ENCODE peak calls at places on chromosome 16, in eight cellular contexts. Z is HL-60, X is A673, G is left ventricle myocardium inferior, W is keratinocyte, L is cardiac fibroblast, J is HCT116, M is ovary. T is an unnamed sample.

GRCh38 chr16:54654429-54654828 is 276.2 kb upstream of the IRX5 start:
- DNase-seq in L (no peak), Z (no peak), J (no peak), X (peak), M (no peak), G (no peak), W (no peak), T (no peak)

GRCh38 chr16:66264311-66265105 is 102.0 kb upstream of the CDH5 start:
- DNase-seq in W (no peak), L (no peak), G (no peak), J (no peak), X (no peak), Z (no peak), M (no peak), T (no peak)

GRCh38 chr16:58695368-58695767 is 10.8 kb upstream of the SLC38A7 start:
- DNase-seq in W (no peak), Z (no peak), J (no peak), G (no peak), X (no peak), M (no peak), L (no peak), T (no peak)

GRCh38 chr16:82701302-82702022 is 74.7 kb downstream of the CDH13 start:
- DNase-seq in M (no peak), X (peak), W (no peak), L (peak), Z (no peak), J (no peak), G (no peak), T (no peak)

GRCh38 chr16:68784226-68784625 is 47.1 kb downstream of the CDH1 start:
- DNase-seq in M (no peak), Z (no peak), J (no peak), G (no peak), X (no peak), W (no peak), L (no peak), T (no peak)

GRCh38 chr16:2341456-2342447 is 1.2 kb upstream of the ABCA3 start:
- DNase-seq in J (no peak), L (no peak), M (peak), W (no peak), G (peak), X (no peak), Z (no peak), T (no peak)

GRCh38 chr16:23342083-23342640 is 40.1 kb downstream of the SCNN1B start:
- DNase-seq in J (no peak), X (no peak), G (no peak), M (no peak), L (no peak), W (no peak), Z (no peak), T (no peak)

GRCh38 chr16:22736791-22737190 is 77.2 kb upstream of the HS3ST2 start:
- DNase-seq in G (no peak), J (no peak), W (no peak), L (no peak), X (no peak), M (no peak), Z (no peak), T (no peak)

GRCh38 chr16:14629612-14629918 is 495 bp downstream of the PARN start:
- DNase-seq in M (no peak), X (no peak), L (peak), J (no peak), G (no peak), W (no peak), Z (no peak), T (no peak)

GRCh38 chr16:4994719-4995434 is 36.7 kb downstream of the SEC14L5 start:
- DNase-seq in G (no peak), Z (no peak), X (no peak), J (no peak), L (no peak), W (no peak), M (no peak), T (no peak)

GRCh38 chr16:69532761-69533459 is 32.9 kb upstream of the NFAT5 start:
- DNase-seq in M (no peak), J (no peak), G (no peak), Z (no peak), W (no peak), L (no peak), X (no peak), T (no peak)

GRCh38 chr16:64983983-64984382 is 137.9 kb downstream of the CDH11 start:
- DNase-seq in W (peak), L (peak), X (peak), G (no peak), Z (peak), M (peak), J (no peak), T (peak)

GRCh38 chr16:2776500-2777139 is 460 bp downstream of the ELOB start:
- DNase-seq in M (peak), G (no peak), X (no peak), W (no peak), L (no peak), Z (peak), J (no peak), T (no peak)

GRCh38 chr16:4706871-4707270 is 13.5 kb downstream of the NUDT16L1 start:
- DNase-seq in L (no peak), J (no peak), W (no peak), G (no peak), X (no peak), M (no peak), Z (no peak), T (no peak)

GRCh38 chr16:27355610-27356009 is 41.8 kb downstream of the IL4R start:
- DNase-seq in J (peak), X (peak), M (no peak), W (no peak), L (peak), Z (no peak), G (peak), T (no peak)

GRCh38 chr16:4477966-4478365 is 1.8 kb downstream of the HMOX2 start:
- DNase-seq in M (no peak), Z (no peak), X (no peak), G (no peak), W (no peak), J (peak), L (peak), T (no peak)

GRCh38 chr16:77599793-77600415 is 122.4 kb upstream of the NUDT7 start:
- DNase-seq in M (no peak), G (no peak), X (peak), Z (no peak), J (peak), W (no peak), L (peak), T (peak)

GRCh38 chr16:392450-393027 is 4.5 kb upstream of the NME4 start:
- DNase-seq in X (no peak), M (no peak), J (no peak), W (no peak), Z (no peak), L (no peak), G (no peak), T (no peak)

GRCh38 chr16:84103678-84104077 is 13.1 kb downstream of the MBTPS1 start:
- DNase-seq in L (peak), W (no peak), J (no peak), G (no peak), Z (no peak), M (no peak), X (no peak), T (no peak)

GRCh38 chr16:51084074-51084928 is 66.8 kb downstream of the SALL1 start:
- DNase-seq in W (no peak), J (no peak), Z (no peak), X (peak), G (no peak), M (no peak), L (no peak), T (no peak)

GRCh38 chr16:1466968-1467521 is 7.8 kb downstream of the CLCN7 start:
- DNase-seq in X (no peak), L (no peak), J (no peak), Z (no peak), M (peak), W (no peak), G (no peak), T (no peak)

GRCh38 chr16:3266873-3267537 is 10.6 kb upstream of the MEFV start:
- DNase-seq in W (no peak), X (peak), Z (no peak), M (no peak), J (peak), G (no peak), L (peak), T (peak)

GRCh38 chr16:1992475-1993292 is 2.9 kb downstream of the SYNGR3 start:
- DNase-seq in G (no peak), L (no peak), W (no peak), X (no peak), J (no peak), M (no peak), Z (no peak), T (no peak)

GRCh38 chr16:66668777-66669444 is 27.6 kb downstream of the CMTM4 start:
- DNase-seq in W (no peak), J (no peak), L (peak), G (no peak), X (no peak), Z (no peak), M (no peak), T (peak)

GRCh38 chr16:53695070-53695469 is 8.6 kb downstream of the RPGRIP1L start:
- DNase-seq in L (peak), G (no peak), X (no peak), Z (no peak), M (no peak), W (no peak), J (no peak), T (peak)

GRCh38 chr16:70573451-70574121 is 50.0 kb downstream of the SF3B3 start:
- DNase-seq in W (no peak), G (peak), X (peak), J (no peak), Z (no peak), M (no peak), L (peak), T (peak)

GRCh38 chr16:12502671-12503070 is 301.0 kb downstream of the CPPED1 start:
- DNase-seq in G (no peak), Z (no peak), J (no peak), X (no peak), M (no peak), L (no peak), W (no peak), T (no peak)

GRCh38 chr16:27383511-27384243 is 18.3 kb upstream of the IL21R start:
- DNase-seq in M (no peak), Z (peak), X (no peak), L (no peak), W (no peak), J (no peak), G (peak), T (no peak)

DNA sequence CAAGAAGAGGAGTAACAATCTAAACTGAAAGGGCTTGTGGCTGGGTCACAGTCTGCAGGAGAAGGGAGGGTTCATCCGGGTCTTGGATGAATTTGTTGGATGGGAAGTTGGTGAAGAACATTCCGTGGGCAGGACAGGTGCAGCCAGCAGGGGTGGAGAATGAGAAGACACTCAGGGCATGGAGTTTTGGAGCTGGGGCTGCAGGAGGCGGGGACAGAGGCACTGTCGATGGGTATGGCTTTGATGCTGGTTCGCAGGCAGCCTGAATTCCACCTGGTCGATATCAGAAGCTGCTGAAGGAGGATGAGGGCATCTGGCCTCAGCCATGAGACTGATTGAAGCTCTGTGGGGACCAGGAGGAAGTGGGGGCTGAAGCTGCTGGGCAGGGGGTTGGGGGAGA is 36.1 kb upstream of the CBFA2T3 start:
- DNase-seq in J (no peak), G (no peak), M (no peak), L (no peak), Z (no peak), W (no peak), X (no peak), T (no peak)
- H3K4me3 ChIP-seq in J (no peak), G (no peak), M (no peak), L (no peak), Z (no peak), W (no peak), X (no peak), T (no peak)

GRCh38 chr16:56870271-56870888 is 5.4 kb downstream of the SLC12A3 start:
- DNase-seq in Z (no peak), W (no peak), X (no peak), L (no peak), J (no peak), M (no peak), G (no peak), T (no peak)

GRCh38 chr16:56868175-56868574 is 3.2 kb downstream of the SLC12A3 start:
- DNase-seq in J (no peak), Z (no peak), L (no peak), G (no peak), X (no peak), W (no peak), M (no peak), T (no peak)

GRCh38 chr16:56869513-56870270 is 4.7 kb downstream of the SLC12A3 start:
- DNase-seq in W (no peak), G (no peak), X (peak), Z (no peak), J (peak), M (no peak), L (peak), T (no peak)

GRCh38 chr16:56872863-56873391 is 7.9 kb downstream of the SLC12A3 start:
- DNase-seq in G (peak), L (no peak), Z (no peak), J (no peak), W (no peak), M (no peak), X (no peak), T (no peak)

DNA sequence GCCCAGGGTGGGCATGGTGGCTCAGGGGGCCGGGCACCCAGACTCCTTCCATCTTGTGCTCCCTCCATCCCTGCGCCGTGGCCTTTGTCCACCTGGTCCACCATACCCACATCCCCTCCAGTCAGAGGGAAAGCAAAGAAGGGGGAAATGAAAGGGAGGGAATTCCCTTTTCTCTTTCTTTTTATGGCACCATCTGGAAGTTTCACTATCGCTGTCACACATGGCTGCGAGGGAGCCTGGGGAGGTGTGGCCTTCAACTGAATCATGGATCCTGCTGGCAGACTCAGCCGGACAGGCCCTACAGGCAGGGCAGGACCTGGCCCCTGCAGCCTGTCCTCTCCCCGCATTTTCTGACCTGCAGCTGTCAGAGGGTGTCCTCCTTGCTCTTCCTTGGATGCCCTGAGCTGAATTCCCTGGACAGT is 6.2 kb downstream of the SLC12A3 start:
- DNase-seq in G (no peak), M (no peak), W (no peak), X (no peak), Z (no peak), L (peak), J (no peak), T (no peak)
- TF ChIP-seq CTCF in G (no peak), M (no peak), W (no peak), X (no peak), Z (no peak), L (peak), J (no peak), T (peak)

DNA sequence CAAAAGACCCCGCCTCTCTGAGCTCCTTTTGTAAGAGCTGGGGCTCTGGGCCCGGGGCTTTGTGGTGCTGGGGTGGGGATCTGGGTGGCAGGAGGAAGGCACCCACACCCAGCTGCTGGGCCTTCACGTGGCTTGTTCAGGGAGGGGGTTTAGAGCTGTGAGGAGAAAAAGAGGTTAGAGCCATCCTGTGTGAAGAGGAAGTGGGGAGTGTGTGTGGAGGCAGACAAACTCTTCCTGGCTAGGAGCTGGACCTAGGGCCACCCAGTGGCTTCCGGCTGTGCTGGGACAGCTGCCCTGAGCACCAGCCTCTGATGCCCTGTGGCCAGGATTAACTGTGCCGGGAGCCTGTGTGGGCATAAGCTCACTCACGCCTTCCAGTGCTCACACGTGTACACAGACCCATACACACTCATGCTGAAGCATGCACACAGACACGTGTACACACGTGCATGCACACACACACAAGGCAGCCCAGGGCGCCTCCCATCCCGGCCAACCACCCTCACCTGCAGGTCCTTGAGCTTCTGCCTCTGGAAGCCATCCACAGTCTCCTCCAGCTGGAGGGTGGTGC is 7.4 kb downstream of the CIBAR2 start:
- DNase-seq in W (peak), G (no peak), L (no peak), M (no peak), Z (peak), X (no peak), J (no peak), T (no peak)
- H3K4me3 ChIP-seq in W (no peak), G (no peak), L (no peak), M (no peak), Z (no peak), X (no peak), J (no peak), T (no peak)

GRCh38 chr16:57374067-57374534 is 1.8 kb downstream of the CX3CL1 start:
- DNase-seq in G (no peak), X (no peak), L (peak), Z (no peak), M (no peak), W (no peak), J (no peak), T (no peak)

GRCh38 chr16:57379579-57379978 is 7.3 kb downstream of the CX3CL1 start:
- DNase-seq in G (no peak), Z (no peak), J (no peak), M (no peak), W (no peak), L (no peak), X (no peak), T (no peak)

GRCh38 chr16:57380671-57381462 is 8.6 kb downstream of the CX3CL1 start:
- DNase-seq in G (peak), L (peak), X (no peak), W (no peak), Z (no peak), M (no peak), J (no peak), T (no peak)

GRCh38 chr16:57376313-57376818 is 4.1 kb downstream of the CX3CL1 start:
- DNase-seq in X (no peak), J (no peak), W (no peak), G (no peak), M (no peak), Z (no peak), L (no peak), T (no peak)

DNA sequence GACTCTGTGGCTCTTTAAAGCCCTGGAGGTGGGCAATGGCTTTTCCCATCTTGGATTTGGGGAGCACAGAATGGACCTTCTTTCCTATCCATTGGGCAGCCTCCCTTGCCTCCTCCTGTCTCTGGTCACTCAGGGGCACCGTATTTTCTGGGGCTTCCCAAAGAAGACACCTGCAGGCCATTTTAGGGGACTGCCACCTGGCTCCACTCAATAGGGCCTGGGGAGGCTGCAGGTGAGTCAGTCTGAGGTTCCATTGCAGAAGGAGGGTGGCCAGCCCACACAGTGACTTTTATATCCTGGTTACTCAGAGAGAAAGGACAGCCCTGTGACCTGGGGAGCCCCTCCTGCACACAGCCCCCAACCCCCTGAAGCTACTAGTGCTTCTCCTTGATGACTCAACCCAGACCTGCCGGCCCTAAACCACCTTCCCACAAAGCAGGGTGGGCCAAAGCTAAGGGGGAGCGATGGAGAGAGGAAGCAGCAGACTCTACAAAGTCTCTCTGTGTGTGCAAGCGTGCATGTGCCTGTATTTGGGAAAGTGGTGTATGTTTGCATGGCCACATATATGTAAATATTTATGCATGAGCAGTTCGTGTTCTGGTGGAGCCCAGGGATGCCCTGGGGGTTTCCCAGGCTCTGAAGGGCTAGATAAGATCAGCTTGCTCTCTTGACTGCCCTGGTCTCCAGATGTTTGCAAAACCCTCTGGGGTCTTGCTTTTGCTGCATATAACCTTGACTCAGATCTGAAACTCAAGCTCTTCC is 5.0 kb downstream of the CX3CL1 start:
- DNase-seq in W (no peak), Z (no peak), X (no peak), J (no peak), L (no peak), M (no peak), G (no peak), T (no peak)
- TF ChIP-seq CTCF in W (no peak), Z (no peak), X (no peak), J (peak), L (no peak), M (no peak), G (no peak), T (no peak)

GRCh38 chr16:25614836-25615235 is 76.9 kb upstream of the HS3ST4 start:
- DNase-seq in J (no peak), G (no peak), L (no peak), Z (no peak), W (no peak), X (no peak), M (no peak), T (no peak)
- H3K4me3 ChIP-seq in J (no peak), G (no peak), L (no peak), Z (no peak), W (no peak), X (no peak), M (no peak), T (no peak)

DNA sequence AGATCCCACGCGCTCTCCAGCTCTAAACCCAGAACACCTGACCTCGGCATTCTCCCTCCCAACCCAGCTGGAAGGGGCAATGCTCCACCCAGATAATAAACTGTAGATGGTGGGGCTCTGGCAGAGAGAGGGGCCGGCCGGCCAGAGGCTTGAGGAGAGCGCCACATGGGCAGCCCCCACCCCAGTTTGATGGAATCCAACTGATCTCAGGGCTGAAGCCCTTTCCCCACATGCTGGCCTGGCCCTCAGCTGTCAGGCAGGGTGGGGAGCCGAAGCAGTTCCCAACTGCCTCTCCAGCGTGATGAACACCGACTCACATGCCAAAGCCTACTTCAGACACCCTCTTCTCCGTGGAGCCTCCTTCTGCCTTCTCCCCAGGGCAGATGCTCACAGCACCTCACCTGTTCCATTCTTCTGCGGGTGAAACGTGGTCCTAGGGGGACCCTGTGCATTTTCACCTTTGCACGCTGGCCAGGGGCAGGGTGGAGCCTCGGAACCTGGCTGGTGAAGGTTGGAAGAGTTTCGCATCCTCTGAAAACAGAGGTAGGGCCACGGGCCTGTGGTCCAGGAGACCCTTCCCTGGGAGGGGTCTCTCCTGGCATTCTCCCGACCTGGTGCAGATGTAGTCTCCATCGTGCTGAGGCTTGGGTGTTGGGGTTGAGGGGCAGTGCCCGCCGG is 65.7 kb upstream of the ZNF469 start:
- DNase-seq in J (no peak), W (no peak), G (no peak), Z (no peak), M (no peak), L (no peak), X (no peak), T (no peak)
- TF ChIP-seq CTCF in J (no peak), W (no peak), G (no peak), Z (no peak), M (no peak), L (no peak), X (no peak), T (no peak)

GRCh38 chr16:80819988-80820387 is 15.6 kb upstream of the CDYL2 start:
- DNase-seq in J (no peak), L (no peak), W (no peak), M (no peak), X (no peak), Z (no peak), G (no peak), T (no peak)
- H3K4me3 ChIP-seq in J (no peak), L (no peak), W (no peak), M (no peak), X (no peak), Z (no peak), G (no peak), T (no peak)

T was measured in AG09309.